ENCODE peak calls at places on chromosomes 13 and 19, in four cellular contexts. One of them, this sample, is unnamed.

GRCh38 chr13:81929988-81930387 is 1589.1 kb upstream of the SPRY2 start:
- DNase-seq in SK-N-SH: peak; percentile 3
- DNase-seq in WTC11: no peak
- DNase-seq in HepG2: peak; percentile 14
- DNase-seq in this sample: no peak

GRCh38 chr19:44548736-44549135 is 19.3 kb upstream of the CEACAM20 start:
- DNase-seq in SK-N-SH: no peak
- DNase-seq in WTC11: no peak
- DNase-seq in HepG2: no peak
- DNase-seq in this sample: no peak

GRCh38 chr19:55640043-55640576 is 692 bp upstream of the ZNF580 start:
- DNase-seq in SK-N-SH: peak; percentile 83
- DNase-seq in WTC11: peak; percentile 54
- DNase-seq in HepG2: no peak
- DNase-seq in this sample: peak; percentile 70

GRCh38 chr13:101841687-101842086 is 389.2 kb downstream of the ITGBL1 start:
- DNase-seq in SK-N-SH: no peak
- DNase-seq in WTC11: no peak
- DNase-seq in HepG2: no peak
- DNase-seq in this sample: no peak

GRCh38 chr13:33194820-33195692 is 90.5 kb downstream of the STARD13 start:
- DNase-seq in SK-N-SH: peak; percentile 36
- DNase-seq in WTC11: no peak
- DNase-seq in HepG2: peak; percentile 73
- DNase-seq in this sample: no peak

GRCh38 chr19:18933297-18933696 is 7.7 kb downstream of the HOMER3 start:
- DNase-seq in SK-N-SH: no peak
- DNase-seq in WTC11: no peak
- DNase-seq in HepG2: no peak
- DNase-seq in this sample: no peak

GRCh38 chr13:105196052-105196451 is 1339.4 kb downstream of the EFNB2 start:
- DNase-seq in SK-N-SH: no peak
- DNase-seq in WTC11: peak; percentile 23
- DNase-seq in HepG2: no peak
- DNase-seq in this sample: no peak

GRCh38 chr19:18496167-18496979 is 25.5 kb downstream of the ELL start:
- DNase-seq in SK-N-SH: no peak
- DNase-seq in WTC11: no peak
- DNase-seq in HepG2: peak; percentile 32
- DNase-seq in this sample: peak; percentile 70

GRCh38 chr13:80716610-80717081 is 375.7 kb upstream of the SPRY2 start:
- DNase-seq in SK-N-SH: no peak
- DNase-seq in WTC11: no peak
- DNase-seq in HepG2: no peak
- DNase-seq in this sample: peak; percentile 23

GRCh38 chr13:113880651-113881611 is 17.1 kb upstream of the GAS6 start:
- DNase-seq in SK-N-SH: no peak
- DNase-seq in WTC11: no peak
- DNase-seq in HepG2: no peak
- DNase-seq in this sample: no peak

GRCh38 chr19:6481541-6482342 is at the start of gene DENND1C:
- DNase-seq in SK-N-SH: peak; percentile 71
- DNase-seq in WTC11: peak; percentile 61
- DNase-seq in HepG2: peak; percentile 47
- DNase-seq in this sample: peak; percentile 71

GRCh38 chr13:110168999-110169933 is 137.7 kb downstream of the COL4A1 start:
- DNase-seq in SK-N-SH: no peak
- DNase-seq in WTC11: no peak
- DNase-seq in HepG2: no peak
- DNase-seq in this sample: no peak

GRCh38 chr19:48127561-48127960 is 16.9 kb upstream of the PLA2G4C start:
- DNase-seq in SK-N-SH: no peak
- DNase-seq in WTC11: no peak
- DNase-seq in HepG2: no peak
- DNase-seq in this sample: no peak

GRCh38 chr13:47076536-47076935 is 179.7 kb upstream of the HTR2A start:
- DNase-seq in SK-N-SH: no peak
- DNase-seq in WTC11: no peak
- DNase-seq in HepG2: no peak
- DNase-seq in this sample: no peak

GRCh38 chr13:45021250-45021649 is 31.9 kb downstream of the GPALPP1 start:
- DNase-seq in SK-N-SH: no peak
- DNase-seq in WTC11: no peak
- DNase-seq in HepG2: no peak
- DNase-seq in this sample: no peak

GRCh38 chr19:39590265-39590664 is 12.1 kb upstream of the LGALS13 start:
- DNase-seq in SK-N-SH: no peak
- DNase-seq in WTC11: peak; percentile 39
- DNase-seq in HepG2: no peak
- DNase-seq in this sample: no peak

GRCh38 chr19:31448221-31448657 is 99.0 kb upstream of the TSHZ3 start:
- DNase-seq in SK-N-SH: peak; percentile 36
- DNase-seq in WTC11: no peak
- DNase-seq in HepG2: no peak
- DNase-seq in this sample: no peak

GRCh38 chr13:35164324-35164932 is 222.4 kb downstream of the NBEA start:
- DNase-seq in SK-N-SH: peak; percentile 16
- DNase-seq in WTC11: no peak
- DNase-seq in HepG2: peak; percentile 20
- DNase-seq in this sample: peak; percentile 6

GRCh38 chr13:47294691-47295090 is 397.8 kb upstream of the HTR2A start:
- DNase-seq in SK-N-SH: no peak
- DNase-seq in WTC11: no peak
- DNase-seq in HepG2: no peak
- DNase-seq in this sample: no peak

GRCh38 chr19:2446390-2446789 is 10.4 kb downstream of the LMNB2 start:
- DNase-seq in SK-N-SH: no peak
- DNase-seq in WTC11: no peak
- DNase-seq in HepG2: no peak
- DNase-seq in this sample: no peak

GRCh38 chr13:51980918-51981317 is 30.3 kb downstream of the ATP7B start:
- DNase-seq in SK-N-SH: no peak
- DNase-seq in WTC11: no peak
- DNase-seq in HepG2: no peak
- DNase-seq in this sample: no peak

GRCh38 chr19:36203293-36203692 is 11.2 kb downstream of the ZNF565 start:
- DNase-seq in SK-N-SH: no peak
- DNase-seq in WTC11: no peak
- DNase-seq in HepG2: no peak
- DNase-seq in this sample: no peak

GRCh38 chr19:11423164-11423803 is 4.2 kb upstream of the RGL3 start:
- DNase-seq in SK-N-SH: no peak
- DNase-seq in WTC11: no peak
- DNase-seq in HepG2: no peak
- DNase-seq in this sample: no peak

GRCh38 chr19:18091217-18091608 is 4.5 kb upstream of the IL12RB1 start:
- DNase-seq in SK-N-SH: no peak
- DNase-seq in WTC11: no peak
- DNase-seq in HepG2: no peak
- DNase-seq in this sample: peak; percentile 60

GRCh38 chr13:50149932-50150331 is 134.7 kb downstream of the KCNRG start:
- DNase-seq in SK-N-SH: no peak
- DNase-seq in WTC11: no peak
- DNase-seq in HepG2: no peak
- DNase-seq in this sample: no peak

GRCh38 chr19:49847731-49848696 is 2.9 kb upstream of the PTOV1 start:
- DNase-seq in SK-N-SH: no peak
- DNase-seq in WTC11: no peak
- DNase-seq in HepG2: no peak
- DNase-seq in this sample: peak; percentile 63

GRCh38 chr19:4624733-4625362 is 14.5 kb upstream of the TNFAIP8L1 start:
- DNase-seq in SK-N-SH: no peak
- DNase-seq in WTC11: peak; percentile 62
- DNase-seq in HepG2: peak; percentile 66
- DNase-seq in this sample: peak; percentile 69
- TF ChIP-seq FOXJ3 in SK-N-SH: no peak
- TF ChIP-seq FOXJ3 in WTC11: no peak
- TF ChIP-seq FOXJ3 in HepG2: no peak
- TF ChIP-seq FOXJ3 in this sample: no peak

GRCh38 chr13:108911807-108912206 is 282.4 kb downstream of the MYO16 start:
- DNase-seq in SK-N-SH: no peak
- DNase-seq in WTC11: no peak
- DNase-seq in HepG2: no peak
- DNase-seq in this sample: no peak

GRCh38 chr13:108917581-108917980 is 288.2 kb downstream of the MYO16 start:
- DNase-seq in SK-N-SH: no peak
- DNase-seq in WTC11: no peak
- DNase-seq in HepG2: no peak
- DNase-seq in this sample: no peak

GRCh38 chr13:108915095-108915633 is 285.8 kb downstream of the MYO16 start:
- DNase-seq in SK-N-SH: peak; percentile 41
- DNase-seq in WTC11: no peak
- DNase-seq in HepG2: peak; percentile 24
- DNase-seq in this sample: peak; percentile 8

GRCh38 chr13:108919036-108919907 is 289.9 kb downstream of the MYO16 start:
- DNase-seq in SK-N-SH: no peak
- DNase-seq in WTC11: no peak
- DNase-seq in HepG2: no peak
- DNase-seq in this sample: no peak

GRCh38 chr13:108915634-108916497 is 286.5 kb downstream of the MYO16 start:
- DNase-seq in SK-N-SH: no peak
- DNase-seq in WTC11: peak; percentile 47
- DNase-seq in HepG2: peak; percentile 91
- DNase-seq in this sample: peak; percentile 51
- TF ChIP-seq FOXJ3 in SK-N-SH: no peak
- TF ChIP-seq FOXJ3 in WTC11: no peak
- TF ChIP-seq FOXJ3 in HepG2: peak; percentile 40
- TF ChIP-seq FOXJ3 in this sample: no peak

GRCh38 chr13:85313761-85314503 is 485.3 kb downstream of the SLITRK6 start:
- DNase-seq in SK-N-SH: peak; percentile 24
- DNase-seq in WTC11: no peak
- DNase-seq in HepG2: no peak
- DNase-seq in this sample: no peak
- TF ChIP-seq FOXJ3 in SK-N-SH: peak; percentile 42
- TF ChIP-seq FOXJ3 in WTC11: no peak
- TF ChIP-seq FOXJ3 in HepG2: no peak
- TF ChIP-seq FOXJ3 in this sample: no peak

DNA sequence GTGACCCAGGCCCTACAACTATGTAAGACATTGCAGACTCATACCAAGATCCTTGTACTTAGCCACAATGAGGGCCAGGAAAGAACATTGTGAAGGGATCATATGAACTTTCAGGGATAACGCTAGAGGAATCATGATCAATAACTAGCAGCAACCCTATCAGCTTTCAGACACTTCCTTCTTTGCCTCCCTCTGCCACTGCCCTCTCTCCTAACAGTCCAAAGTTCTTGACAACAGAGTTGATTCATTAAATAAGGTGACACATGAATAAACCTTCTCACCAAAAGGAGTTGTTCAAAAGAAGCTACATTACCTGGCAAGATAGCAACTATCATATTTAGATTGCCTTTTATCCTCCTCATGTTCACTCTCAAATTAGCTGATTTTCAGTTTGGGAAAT is 272.2 kb upstream of the DACH1 start:
- DNase-seq in SK-N-SH: no peak
- DNase-seq in WTC11: no peak
- DNase-seq in HepG2: no peak
- DNase-seq in this sample: no peak
- TF ChIP-seq FOXJ3 in SK-N-SH: no peak
- TF ChIP-seq FOXJ3 in WTC11: no peak
- TF ChIP-seq FOXJ3 in HepG2: no peak
- TF ChIP-seq FOXJ3 in this sample: no peak

GRCh38 chr13:39016789-39017188 is 21.1 kb downstream of the PROSER1 start:
- DNase-seq in SK-N-SH: peak; percentile 51
- DNase-seq in WTC11: no peak
- DNase-seq in HepG2: peak; percentile 12
- DNase-seq in this sample: peak; percentile 14
- TF ChIP-seq FOXJ3 in SK-N-SH: no peak
- TF ChIP-seq FOXJ3 in WTC11: no peak
- TF ChIP-seq FOXJ3 in HepG2: no peak
- TF ChIP-seq FOXJ3 in this sample: no peak

DNA sequence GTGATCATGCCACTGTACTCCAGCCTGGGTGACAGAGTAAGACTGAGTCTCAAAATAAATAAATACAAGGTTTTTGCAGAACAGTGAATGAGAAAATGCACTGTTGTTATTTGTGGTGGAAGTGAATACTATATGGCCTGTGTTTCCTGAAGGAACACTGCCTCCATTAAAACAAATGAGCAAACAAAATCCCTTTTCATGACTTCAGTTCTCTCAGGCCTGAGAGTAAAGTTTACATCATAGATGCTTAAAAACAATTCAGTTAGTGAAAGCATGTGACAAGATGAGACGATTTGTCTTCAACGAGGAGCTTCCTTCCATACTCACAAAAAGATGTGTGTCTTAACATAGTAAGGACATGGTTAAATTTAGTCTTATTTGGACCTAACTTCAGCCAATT is 14.4 kb downstream of the SPINT2 start:
- DNase-seq in SK-N-SH: no peak
- DNase-seq in WTC11: no peak
- DNase-seq in HepG2: no peak
- DNase-seq in this sample: no peak
- TF ChIP-seq FOXJ3 in SK-N-SH: no peak
- TF ChIP-seq FOXJ3 in WTC11: no peak
- TF ChIP-seq FOXJ3 in HepG2: no peak
- TF ChIP-seq FOXJ3 in this sample: no peak

GRCh38 chr13:19862511-19863313 is 737 bp downstream of the ZMYM5 start:
- DNase-seq in SK-N-SH: no peak
- DNase-seq in WTC11: peak; percentile 41
- DNase-seq in HepG2: no peak
- DNase-seq in this sample: peak; percentile 24
- TF ChIP-seq FOXJ3 in SK-N-SH: no peak
- TF ChIP-seq FOXJ3 in WTC11: no peak
- TF ChIP-seq FOXJ3 in HepG2: no peak
- TF ChIP-seq FOXJ3 in this sample: no peak

DNA sequence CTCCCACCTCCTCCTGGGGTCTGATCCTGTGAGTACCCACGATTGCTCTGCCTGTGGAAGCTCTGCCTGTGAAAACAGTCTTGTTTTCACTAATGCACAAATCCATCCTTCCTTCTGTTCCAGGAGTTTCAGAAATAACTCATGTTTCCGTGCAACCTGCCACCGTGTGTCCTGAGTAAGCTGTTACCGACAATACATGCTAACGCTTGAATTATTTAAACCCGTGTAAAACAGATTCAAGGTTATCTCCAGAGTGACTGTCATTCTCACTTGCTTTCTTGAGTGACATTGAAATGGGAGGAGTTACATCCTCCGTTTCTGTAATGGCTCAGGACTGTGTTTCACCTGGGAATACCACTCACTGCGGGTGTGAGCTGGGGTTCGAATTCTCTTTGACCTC is 24.9 kb downstream of the GPR12 start:
- DNase-seq in SK-N-SH: no peak
- DNase-seq in WTC11: no peak
- DNase-seq in HepG2: no peak
- DNase-seq in this sample: no peak
- TF ChIP-seq FOXJ3 in SK-N-SH: no peak
- TF ChIP-seq FOXJ3 in WTC11: no peak
- TF ChIP-seq FOXJ3 in HepG2: no peak
- TF ChIP-seq FOXJ3 in this sample: no peak

GRCh38 chr19:926595-927043 is 784 bp downstream of the ARID3A start:
- DNase-seq in SK-N-SH: no peak
- DNase-seq in WTC11: no peak
- DNase-seq in HepG2: no peak
- DNase-seq in this sample: no peak
- TF ChIP-seq FOXJ3 in SK-N-SH: no peak
- TF ChIP-seq FOXJ3 in WTC11: no peak
- TF ChIP-seq FOXJ3 in HepG2: no peak
- TF ChIP-seq FOXJ3 in this sample: no peak